ENCODE peak calls at places on chromosomes 3 and 15, in seven cellular contexts. N is caudate nucleus; B is activated CD4-positive, alpha-beta T cell treated with anti-CD3 and anti-CD28 coated beads, Interleukin-2, amount 10 ng/mL, durations not matched to agents 7 days and 5 days; K is epithelial cell of esophagus; R is activated T-helper 9 cell treated with anti-CD3 and anti-CD28 coated beads, Interleukin-2, amount 50 U/mL, for 16 hours; J is NCI-H2029; Q is EH. I is an unnamed sample.

GRCh38 chr15:40092416-40093223 is 16.1 kb downstream of the BMF start:
- DNase-seq in N (no peak), B (no peak), K (no peak), R (no peak), J (peak), Q (peak), I (no peak)

GRCh38 chr15:83285284-83285978 is 967 bp upstream of the BNC1 start:
- DNase-seq in N (no peak), B (no peak), K (peak), R (no peak), J (no peak), Q (no peak), I (no peak)

GRCh38 chr3:54902286-54902685 is 25.6 kb downstream of the LRTM1 start:
- DNase-seq in N (no peak), B (no peak), K (no peak), R (no peak), J (no peak), Q (no peak), I (no peak)

GRCh38 chr15:100517820-100518219 is 10.9 kb downstream of the CERS3 start:
- DNase-seq in N (no peak), B (no peak), K (no peak), R (no peak), J (no peak), Q (no peak), I (no peak)

GRCh38 chr3:38311941-38312340 is 29.8 kb downstream of the SLC22A14 start:
- DNase-seq in N (no peak), B (no peak), K (no peak), R (no peak), J (no peak), Q (no peak), I (no peak)

GRCh38 chr15:63553388-63553791 is 43.8 kb upstream of the FBXL22 start:
- DNase-seq in N (no peak), B (no peak), K (peak), R (no peak), J (no peak), Q (peak), I (no peak)

GRCh38 chr15:42020713-42021273 is at the start of gene PLA2G4E:
- DNase-seq in N (no peak), B (no peak), K (peak), R (no peak), J (no peak), Q (no peak), I (no peak)

GRCh38 chr3:106083207-106083606 is 214.4 kb upstream of the CBLB start:
- DNase-seq in N (no peak), B (no peak), K (no peak), R (no peak), J (no peak), Q (no peak), I (no peak)

GRCh38 chr15:92902020-92902419 is 1.9 kb downstream of the CHD2 start:
- DNase-seq in N (no peak), B (no peak), K (no peak), R (no peak), J (no peak), Q (peak), I (no peak)

GRCh38 chr3:47877288-47877687 is 74.3 kb downstream of the DHX30 start:
- DNase-seq in N (no peak), B (no peak), K (peak), R (no peak), J (peak), Q (peak), I (no peak)

GRCh38 chr3:105853801-105854432 is 14.9 kb downstream of the CBLB start:
- DNase-seq in N (no peak), B (no peak), K (no peak), R (no peak), J (no peak), Q (no peak), I (no peak)

I was measured in GDM1.